ENCODE peak calls at places on chromosomes 2 and 18, in eight cellular contexts. A is fibroblast of lung; N is right atrium auricular region; G is tibial artery; L is neural progenitor cell; K is endodermal cell; S is lung; X is effector memory CD4-positive, alpha-beta T cell. R is an unnamed sample. For H3K4me1, the result is how much of the 10 kb centered on the place peaks cover.

GRCh38 chr18:37701967-37702366 is 136.4 kb upstream of the CELF4 start:
- DNase-seq in A (no peak), N (no peak), G (peak), L (no peak), K (no peak), S (no peak), X (no peak), R (no peak)

GRCh38 chr2:14745288-14746076 is 113.0 kb downstream of the LRATD1 start:
- DNase-seq in A (peak), N (no peak), G (no peak), L (no peak), K (no peak), S (no peak), X (no peak), R (no peak)

GRCh38 chr2:97005353-97005752 is 19.0 kb upstream of the FAM178B start:
- DNase-seq in A (no peak), N (no peak), G (no peak), L (no peak), K (no peak), S (no peak), X (no peak), R (no peak)

GRCh38 chr2:99822487-99823218 is 319.7 kb downstream of the AFF3 start:
- DNase-seq in A (peak), N (no peak), G (no peak), L (peak), K (peak), S (no peak), X (no peak), R (no peak)

GRCh38 chr2:149767516-149767974 is 180.0 kb upstream of the MMADHC start:
- DNase-seq in A (peak), N (no peak), G (no peak), L (no peak), K (no peak), S (no peak), X (no peak), R (no peak)

GRCh38 chr2:224449212-224450147 is 47.6 kb upstream of the FAM124B start:
- DNase-seq in A (peak), N (no peak), G (no peak), L (no peak), K (peak), S (no peak), X (no peak), R (no peak)

GRCh38 chr2:134679740-134680139 is 39.1 kb downstream of the TMEM163 start:
- DNase-seq in A (no peak), N (no peak), G (no peak), L (no peak), K (no peak), S (no peak), X (peak), R (peak)

GRCh38 chr2:177568393-177568792 is 175.8 kb downstream of the AGPS start:
- DNase-seq in A (no peak), N (no peak), G (no peak), L (no peak), K (no peak), S (no peak), X (no peak), R (no peak)

GRCh38 chr2:241316825-241317224 is 1.1 kb downstream of the SEPTIN2 start:
- DNase-seq in A (no peak), N (no peak), G (no peak), L (no peak), K (no peak), S (no peak), X (no peak), R (no peak)

GRCh38 chr2:36294290-36294689 is 61.3 kb upstream of the CRIM1 start:
- DNase-seq in A (peak), N (no peak), G (no peak), L (no peak), K (peak), S (no peak), X (no peak), R (no peak)

GRCh38 chr2:53445376-53446072 is 322.1 kb upstream of the CHAC2 start:
- DNase-seq in A (peak), N (no peak), G (no peak), L (no peak), K (no peak), S (no peak), X (no peak), R (no peak)

GRCh38 chr2:45816273-45816672 is 164.8 kb downstream of the PRKCE start:
- DNase-seq in A (no peak), N (no peak), G (peak), L (no peak), K (no peak), S (no peak), X (no peak), R (no peak)

DNA sequence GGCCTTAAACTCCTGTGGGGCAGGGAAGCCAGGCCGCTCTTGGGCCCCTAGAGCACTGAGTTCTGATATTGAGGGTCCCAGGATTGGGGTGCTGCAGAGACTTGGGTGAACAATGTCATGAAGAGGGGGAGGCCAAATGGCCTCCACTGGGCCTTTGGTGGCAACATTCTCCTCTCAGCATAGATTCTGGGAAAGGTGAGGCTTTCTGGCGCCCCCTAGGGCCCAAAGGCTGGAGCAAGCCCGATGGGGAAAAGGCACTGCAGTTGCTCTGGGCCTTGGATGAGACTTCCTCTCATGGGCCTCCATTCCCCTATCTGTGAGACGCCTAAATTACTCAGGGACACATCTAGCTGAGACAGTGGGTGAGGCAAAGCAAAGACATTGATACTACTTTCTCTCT is 84.8 kb downstream of the ACAA2 start:
- DNase-seq in A (peak), N (no peak), G (no peak), L (peak), K (peak), S (peak), X (no peak), R (no peak)
- H3K4me1 ChIP-seq in A (under half), N (under half), G (under half), L (under half), K (under half), S (under half), X (under half), R (under half)

GRCh38 chr2:105396254-105397024 is 2.4 kb downstream of the FHL2 start:
- DNase-seq in A (peak), N (peak), G (peak), L (no peak), K (no peak), S (no peak), X (no peak), R (no peak)

GRCh38 chr2:105397025-105397722 is 1.7 kb downstream of the FHL2 start:
- DNase-seq in A (peak), N (peak), G (no peak), L (no peak), K (no peak), S (no peak), X (no peak), R (no peak)

GRCh38 chr2:105394951-105395611 is 3.8 kb downstream of the FHL2 start:
- DNase-seq in A (peak), N (peak), G (no peak), L (no peak), K (no peak), S (no peak), X (no peak), R (no peak)

GRCh38 chr2:105393373-105394055 is 5.3 kb downstream of the FHL2 start:
- DNase-seq in A (peak), N (peak), G (no peak), L (no peak), K (no peak), S (no peak), X (no peak), R (no peak)

GRCh38 chr2:105395691-105396090 is 3.2 kb downstream of the FHL2 start:
- DNase-seq in A (no peak), N (peak), G (no peak), L (no peak), K (no peak), S (no peak), X (no peak), R (no peak)
- H3K4me1 ChIP-seq in A (under half), N (under half), G (half or more), L (under half), K (under half), S (under half), X (under half), R (half or more)

GRCh38 chr18:62795813-62796212 is 80.5 kb downstream of the PHLPP1 start:
- DNase-seq in A (no peak), N (no peak), G (no peak), L (no peak), K (no peak), S (no peak), X (no peak), R (no peak)
- H3K4me1 ChIP-seq in A (under half), N (under half), G (under half), L (under half), K (under half), S (under half), X (under half), R (under half)

DNA sequence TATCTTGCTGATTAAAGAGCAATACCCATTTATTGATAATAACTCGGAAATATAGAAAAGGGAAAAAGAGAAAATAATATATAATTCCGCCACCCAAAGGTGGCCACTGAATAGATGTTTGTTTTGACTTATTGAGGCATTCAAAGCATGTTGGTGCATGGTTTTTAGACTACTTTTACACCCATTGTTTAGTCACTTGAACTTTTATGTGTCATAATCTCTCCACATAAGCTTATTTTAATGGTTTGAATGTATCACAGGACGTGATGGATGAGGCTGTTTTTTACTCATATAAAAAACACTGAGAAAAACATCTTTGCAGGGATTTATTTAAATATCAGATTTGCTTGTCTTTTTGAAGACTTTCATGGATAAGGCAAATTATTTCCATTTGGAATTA is 120.4 kb downstream of the ACKR3 start:
- DNase-seq in A (peak), N (no peak), G (no peak), L (no peak), K (no peak), S (no peak), X (no peak), R (no peak)
- H3K4me1 ChIP-seq in A (under half), N (under half), G (under half), L (under half), K (under half), S (under half), X (under half), R (under half)

GRCh38 chr18:777021-777420 is 35.0 kb downstream of the YES1 start:
- DNase-seq in A (peak), N (no peak), G (no peak), L (no peak), K (no peak), S (no peak), X (no peak), R (no peak)
- H3K4me1 ChIP-seq in A (under half), N (under half), G (under half), L (under half), K (under half), S (under half), X (under half), R (under half)

GRCh38 chr2:212977149-212977548 is 174.3 kb downstream of the IKZF2 start:
- DNase-seq in A (no peak), N (no peak), G (no peak), L (no peak), K (no peak), S (no peak), X (no peak), R (no peak)

GRCh38 chr2:212973347-212973746 is 178.1 kb downstream of the IKZF2 start:
- DNase-seq in A (no peak), N (no peak), G (no peak), L (no peak), K (no peak), S (no peak), X (no peak), R (no peak)

GRCh38 chr2:212975333-212975732 is 176.1 kb downstream of the IKZF2 start:
- DNase-seq in A (no peak), N (no peak), G (no peak), L (no peak), K (no peak), S (no peak), X (no peak), R (no peak)

GRCh38 chr2:212979046-212979612 is 172.3 kb downstream of the IKZF2 start:
- DNase-seq in A (no peak), N (no peak), G (no peak), L (no peak), K (no peak), S (no peak), X (no peak), R (no peak)

DNA sequence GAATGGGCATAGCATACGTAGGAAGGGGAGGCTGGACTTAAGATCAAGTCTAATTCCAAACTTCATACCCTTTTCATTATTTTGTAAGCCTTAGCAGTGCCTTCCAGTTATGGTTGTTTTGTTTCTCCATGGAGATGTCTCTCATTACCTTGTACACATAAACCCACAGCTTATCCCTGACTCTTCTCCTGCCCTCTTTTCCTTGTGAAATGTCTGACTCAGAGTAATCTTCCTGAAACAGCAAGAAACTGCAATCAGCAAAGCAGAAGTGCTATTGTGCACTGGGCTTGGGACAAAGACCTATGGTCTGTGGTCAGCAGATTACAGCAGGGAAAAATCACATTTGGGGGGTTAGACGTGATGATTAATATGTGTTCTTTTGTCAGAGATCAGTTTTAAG is 176.7 kb downstream of the IKZF2 start:
- DNase-seq in A (peak), N (no peak), G (no peak), L (no peak), K (no peak), S (no peak), X (no peak), R (no peak)
- H3K4me1 ChIP-seq in A (under half), N (under half), G (under half), L (under half), K (under half), S (under half), X (under half), R (under half)

R was measured in esophagus muscularis mucosa.